ENCODE peak calls at places on chromosomes 4 and X, in four cellular contexts. Z is HCT116, H is vagina, Q is spleen. S is an unnamed sample.

GRCh38 chrX:12955882-12956703 is 18.8 kb upstream of the TMSB4X start:
- DNase-seq in Z (peak), H (no peak), Q (peak), S (no peak)

GRCh38 chr4:47972181-47972580 is 44.3 kb downstream of the CNGA1 start:
- DNase-seq in Z (no peak), H (no peak), Q (no peak), S (no peak)

GRCh38 chrX:9846631-9847030 is 60.4 kb downstream of the SHROOM2 start:
- DNase-seq in Z (no peak), H (no peak), Q (no peak), S (no peak)

GRCh38 chr4:150209140-150209829 is 131.0 kb downstream of the DCLK2 start:
- DNase-seq in Z (peak), H (no peak), Q (no peak), S (peak)

GRCh38 chrX:25968920-25969319 is 169.2 kb upstream of the MAGEB18 start:
- DNase-seq in Z (no peak), H (no peak), Q (no peak), S (peak)

GRCh38 chr4:137345597-137345996 is 186.7 kb downstream of the PCDH18 start:
- DNase-seq in Z (no peak), H (no peak), Q (no peak), S (no peak)

GRCh38 chr4:147837854-147838253 is 106.0 kb downstream of the ARHGAP10 start:
- DNase-seq in Z (no peak), H (no peak), Q (no peak), S (no peak)

GRCh38 chr4:93334003-93334402 is 494.6 kb upstream of the ATOH1 start:
- DNase-seq in Z (no peak), H (no peak), Q (no peak), S (peak)

GRCh38 chr4:6607368-6608050 is 32.5 kb downstream of the MAN2B2 start:
- DNase-seq in Z (no peak), H (no peak), Q (no peak), S (no peak)

GRCh38 chrX:97529801-97530200 is 646.1 kb downstream of the RPA4 start:
- DNase-seq in Z (no peak), H (no peak), Q (no peak), S (no peak)

GRCh38 chr4:86482851-86483490 is 111.1 kb upstream of the PTPN13 start:
- DNase-seq in Z (no peak), H (no peak), Q (no peak), S (no peak)

GRCh38 chrX:104641176-104641575 is 75.2 kb downstream of the IL1RAPL2 start:
- DNase-seq in Z (no peak), H (no peak), Q (no peak), S (no peak)

GRCh38 chr4:153114771-153115321 is 89.4 kb upstream of the TRIM2 start:
- DNase-seq in Z (peak), H (no peak), Q (no peak), S (no peak)

GRCh38 chrX:43958529-43958928 is 14.7 kb downstream of the NDP start:
- DNase-seq in Z (peak), H (no peak), Q (no peak), S (peak)

GRCh38 chrX:38692961-38693360 is 108.3 kb upstream of the MID1IP1 start:
- DNase-seq in Z (no peak), H (no peak), Q (no peak), S (no peak)

GRCh38 chr4:154314248-154314647 is 177.4 kb downstream of the DCHS2 start:
- DNase-seq in Z (peak), H (no peak), Q (no peak), S (no peak)

GRCh38 chr4:4689694-4690440 is 148.0 kb upstream of the STX18 start:
- DNase-seq in Z (no peak), H (no peak), Q (no peak), S (no peak)

GRCh38 chr4:146916479-146917076 is 29.1 kb downstream of the TTC29 start:
- DNase-seq in Z (peak), H (no peak), Q (no peak), S (peak)

GRCh38 chr4:93444860-93445259 is 383.7 kb upstream of the ATOH1 start:
- DNase-seq in Z (no peak), H (no peak), Q (no peak), S (no peak)

GRCh38 chrX:24260827-24261550 is 52.9 kb downstream of the SUPT20HL2 start:
- DNase-seq in Z (no peak), H (no peak), Q (no peak), S (no peak)

GRCh38 chr4:183096276-183096965 is 2.6 kb upstream of the WWC2 start:
- DNase-seq in Z (no peak), H (no peak), Q (no peak), S (no peak)
- H3K4me3 ChIP-seq in Z (no peak), H (no peak), Q (no peak), S (no peak)

GRCh38 chrX:133335027-133335426 is 80.3 kb downstream of the GPC4 start:
- DNase-seq in Z (no peak), H (no peak), Q (no peak), S (no peak)

GRCh38 chrX:133333154-133333750 is 82.0 kb downstream of the GPC4 start:
- DNase-seq in Z (no peak), H (no peak), Q (no peak), S (no peak)

DNA sequence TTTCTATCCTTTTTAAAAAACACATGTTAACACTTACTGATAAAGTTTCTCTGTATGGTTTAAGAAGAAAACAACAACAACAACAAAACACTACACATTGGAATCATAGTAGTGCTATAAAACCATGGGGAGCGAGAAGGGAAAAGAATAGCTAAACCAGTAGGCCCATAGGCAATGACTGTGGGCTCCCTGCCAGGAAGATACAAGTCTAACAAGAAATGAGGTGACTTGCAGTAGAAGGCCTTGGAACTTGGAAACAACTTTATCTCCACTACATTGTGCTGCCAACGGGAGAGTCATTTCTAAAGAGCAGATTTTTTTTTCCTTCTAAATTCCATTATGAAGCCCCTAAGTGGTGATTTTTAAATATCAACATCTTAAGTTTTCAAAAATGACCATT is 78.0 kb downstream of the GPC4 start:
- DNase-seq in Z (no peak), H (no peak), Q (no peak), S (no peak)
- H3K27ac ChIP-seq in Z (no peak), H (no peak), Q (no peak), S (no peak)

GRCh38 chr4:110454456-110454855 is 21.5 kb upstream of the ENPEP start:
- DNase-seq in Z (no peak), H (no peak), Q (no peak), S (no peak)

GRCh38 chr4:110452546-110452945 is 23.4 kb upstream of the ENPEP start:
- DNase-seq in Z (no peak), H (no peak), Q (no peak), S (no peak)

GRCh38 chr4:110449947-110450346 is 26.0 kb upstream of the ENPEP start:
- DNase-seq in Z (no peak), H (no peak), Q (no peak), S (no peak)
- TF ChIP-seq CTCF in Z (no peak), H (no peak), Q (no peak), S (no peak)

GRCh38 chr4:125313497-125313896 is 1.3 kb upstream of the FAT4 start:
- DNase-seq in Z (peak), H (no peak), Q (no peak), S (peak)
- H3K4me3 ChIP-seq in Z (no peak), H (no peak), Q (no peak), S (no peak)

DNA sequence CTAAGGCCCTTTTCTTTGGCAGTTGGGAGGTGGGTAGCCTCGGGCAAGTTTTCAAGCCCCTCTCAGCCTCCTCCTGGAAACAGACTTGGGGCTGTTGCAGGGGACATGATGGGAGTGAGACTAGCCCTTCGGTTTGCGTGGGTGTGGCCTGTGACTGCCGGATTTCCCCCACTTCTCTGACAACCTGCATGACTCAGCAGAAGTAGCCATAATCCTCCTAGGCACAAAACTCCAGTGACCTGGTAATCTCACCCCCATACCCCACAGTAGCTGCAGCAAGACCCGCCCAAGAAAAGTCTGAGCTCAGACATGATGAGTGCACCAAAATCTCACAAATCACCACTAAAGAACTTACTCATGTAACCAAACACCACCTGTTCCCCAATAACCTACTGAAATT is 433.7 kb upstream of the AMOT start:
- DNase-seq in Z (no peak), H (no peak), Q (no peak), S (no peak)
- H3K27ac ChIP-seq in Z (no peak), H (no peak), Q (no peak), S (no peak)